ENCODE peak calls at places on chromosomes 16 and 17, in eight cellular contexts. One of them, this sample, is unnamed.
A peak's percentile ranks its signal among the peaks of the same experiment; 100 is the strongest.

GRCh38 chr17:21283482-21284318 is 811 bp upstream of the MAP2K3 start:
- DNase-seq in uterus: peak; percentile 61
- DNase-seq in K562: no peak
- DNase-seq in left lung: peak; percentile 87
- DNase-seq in transverse colon: peak; percentile 53
- DNase-seq in vagina: no peak
- DNase-seq in HCT116: peak; percentile 22
- DNase-seq in GM12864: no peak
- DNase-seq in this sample: peak; percentile 69

GRCh38 chr16:21037736-21038135 is 112.9 kb downstream of the DNAH3 start:
- DNase-seq in uterus: no peak
- DNase-seq in HCT116: no peak
- DNase-seq in K562: no peak
- DNase-seq in left lung: no peak
- DNase-seq in GM12864: no peak
- DNase-seq in vagina: no peak
- DNase-seq in transverse colon: no peak
- DNase-seq in this sample: no peak

GRCh38 chr16:3479654-3480216 is 15.6 kb downstream of the C16orf90 start:
- DNase-seq in left lung: no peak
- DNase-seq in GM12864: no peak
- DNase-seq in uterus: no peak
- DNase-seq in HCT116: no peak
- DNase-seq in transverse colon: no peak
- DNase-seq in K562: no peak
- DNase-seq in vagina: no peak
- DNase-seq in this sample: no peak

GRCh38 chr16:88628512-88628974 is 9.8 kb upstream of the IL17C start:
- DNase-seq in transverse colon: no peak
- DNase-seq in vagina: no peak
- DNase-seq in GM12864: no peak
- DNase-seq in uterus: no peak
- DNase-seq in left lung: no peak
- DNase-seq in HCT116: no peak
- DNase-seq in K562: peak; percentile 87
- DNase-seq in this sample: no peak

GRCh38 chr16:53159781-53160436 is 105.1 kb downstream of the CHD9 start:
- DNase-seq in K562: peak; percentile 53
- DNase-seq in vagina: no peak
- DNase-seq in GM12864: peak; percentile 35
- DNase-seq in left lung: no peak
- DNase-seq in HCT116: peak; percentile 26
- DNase-seq in uterus: no peak
- DNase-seq in transverse colon: no peak
- DNase-seq in this sample: peak; percentile 67

GRCh38 chr17:40311575-40311974 is 2.6 kb downstream of the RARA start:
- DNase-seq in left lung: peak; percentile 85
- DNase-seq in uterus: peak; percentile 63
- DNase-seq in GM12864: no peak
- DNase-seq in vagina: peak; percentile 94
- DNase-seq in K562: no peak
- DNase-seq in HCT116: no peak
- DNase-seq in transverse colon: peak; percentile 68
- DNase-seq in this sample: no peak

GRCh38 chr17:75633484-75634375 is 496 bp downstream of the SMIM5 start:
- DNase-seq in transverse colon: peak; percentile 92
- DNase-seq in left lung: peak; percentile 86
- DNase-seq in vagina: no peak
- DNase-seq in uterus: peak; percentile 92
- DNase-seq in GM12864: peak; percentile 19
- DNase-seq in K562: peak; percentile 88
- DNase-seq in HCT116: peak; percentile 80
- DNase-seq in this sample: peak; percentile 87

GRCh38 chr16:21274172-21274726 is 3.8 kb downstream of the CRYM start:
- DNase-seq in transverse colon: no peak
- DNase-seq in GM12864: peak; percentile 41
- DNase-seq in K562: no peak
- DNase-seq in vagina: no peak
- DNase-seq in left lung: no peak
- DNase-seq in uterus: no peak
- DNase-seq in HCT116: no peak
- DNase-seq in this sample: no peak

GRCh38 chr16:25045696-25046381 is 30.7 kb upstream of the ARHGAP17 start:
- DNase-seq in left lung: no peak
- DNase-seq in transverse colon: no peak
- DNase-seq in K562: no peak
- DNase-seq in vagina: no peak
- DNase-seq in uterus: no peak
- DNase-seq in GM12864: no peak
- DNase-seq in HCT116: no peak
- DNase-seq in this sample: peak; percentile 90

GRCh38 chr17:78767806-78768205 is 14.3 kb downstream of the CYTH1 start:
- DNase-seq in uterus: no peak
- DNase-seq in HCT116: no peak
- DNase-seq in transverse colon: no peak
- DNase-seq in K562: no peak
- DNase-seq in left lung: no peak
- DNase-seq in vagina: no peak
- DNase-seq in GM12864: no peak
- DNase-seq in this sample: no peak

GRCh38 chr17:19566176-19566575 is 32.5 kb downstream of the SLC47A1 start:
- DNase-seq in transverse colon: no peak
- DNase-seq in HCT116: no peak
- DNase-seq in K562: no peak
- DNase-seq in uterus: no peak
- DNase-seq in GM12864: no peak
- DNase-seq in left lung: no peak
- DNase-seq in vagina: no peak
- DNase-seq in this sample: no peak

GRCh38 chr17:47423406-47424295 is 99.9 kb downstream of the EFCAB13 start:
- DNase-seq in transverse colon: peak; percentile 58
- DNase-seq in vagina: no peak
- DNase-seq in uterus: no peak
- DNase-seq in HCT116: no peak
- DNase-seq in K562: no peak
- DNase-seq in GM12864: no peak
- DNase-seq in left lung: peak; percentile 83
- DNase-seq in this sample: no peak

GRCh38 chr17:44776628-44777393 is 18.0 kb downstream of the ADAM11 start:
- DNase-seq in uterus: no peak
- DNase-seq in K562: no peak
- DNase-seq in left lung: no peak
- DNase-seq in vagina: no peak
- DNase-seq in GM12864: no peak
- DNase-seq in HCT116: no peak
- DNase-seq in transverse colon: no peak
- DNase-seq in this sample: no peak

GRCh38 chr17:28792877-28793666 is 49.3 kb downstream of the TRAF4 start:
- DNase-seq in uterus: no peak
- DNase-seq in HCT116: no peak
- DNase-seq in GM12864: no peak
- DNase-seq in left lung: no peak
- DNase-seq in transverse colon: no peak
- DNase-seq in K562: peak; percentile 17
- DNase-seq in vagina: no peak
- DNase-seq in this sample: no peak

GRCh38 chr17:80422981-80423380 is 8.0 kb downstream of the ENDOV start:
- DNase-seq in K562: no peak
- DNase-seq in uterus: peak; percentile 22
- DNase-seq in vagina: no peak
- DNase-seq in left lung: peak; percentile 76
- DNase-seq in transverse colon: no peak
- DNase-seq in GM12864: no peak
- DNase-seq in HCT116: no peak
- DNase-seq in this sample: no peak

GRCh38 chr16:31211960-31212359 is 2.0 kb upstream of the TRIM72 start:
- DNase-seq in GM12864: no peak
- DNase-seq in vagina: no peak
- DNase-seq in transverse colon: no peak
- DNase-seq in uterus: no peak
- DNase-seq in HCT116: no peak
- DNase-seq in K562: no peak
- DNase-seq in left lung: no peak
- DNase-seq in this sample: no peak

GRCh38 chr17:4340914-4341615 is 25.4 kb downstream of the UBE2G1 start:
- DNase-seq in vagina: no peak
- DNase-seq in HCT116: no peak
- DNase-seq in left lung: no peak
- DNase-seq in transverse colon: no peak
- DNase-seq in GM12864: no peak
- DNase-seq in K562: no peak
- DNase-seq in uterus: no peak
- DNase-seq in this sample: peak; percentile 68

GRCh38 chr16:77273815-77274214 is 74.6 kb downstream of the SYCE1L start:
- DNase-seq in GM12864: no peak
- DNase-seq in K562: no peak
- DNase-seq in left lung: no peak
- DNase-seq in transverse colon: no peak
- DNase-seq in vagina: no peak
- DNase-seq in uterus: no peak
- DNase-seq in HCT116: no peak
- DNase-seq in this sample: peak; percentile 48

GRCh38 chr16:77277571-77277970 is 78.4 kb downstream of the SYCE1L start:
- DNase-seq in transverse colon: no peak
- DNase-seq in vagina: no peak
- DNase-seq in GM12864: no peak
- DNase-seq in K562: no peak
- DNase-seq in HCT116: no peak
- DNase-seq in uterus: no peak
- DNase-seq in left lung: no peak
- DNase-seq in this sample: no peak

GRCh38 chr16:77276686-77277085 is 77.5 kb downstream of the SYCE1L start:
- DNase-seq in GM12864: no peak
- DNase-seq in uterus: no peak
- DNase-seq in left lung: no peak
- DNase-seq in transverse colon: no peak
- DNase-seq in K562: no peak
- DNase-seq in vagina: no peak
- DNase-seq in HCT116: no peak
- DNase-seq in this sample: peak; percentile 12

GRCh38 chr16:77277141-77277540 is 77.9 kb downstream of the SYCE1L start:
- DNase-seq in K562: no peak
- DNase-seq in vagina: no peak
- DNase-seq in uterus: no peak
- DNase-seq in transverse colon: no peak
- DNase-seq in HCT116: no peak
- DNase-seq in GM12864: no peak
- DNase-seq in left lung: no peak
- DNase-seq in this sample: no peak

GRCh38 chr16:77271532-77272426 is 72.6 kb downstream of the SYCE1L start:
- DNase-seq in K562: no peak
- DNase-seq in uterus: no peak
- DNase-seq in transverse colon: no peak
- DNase-seq in vagina: no peak
- DNase-seq in GM12864: no peak
- DNase-seq in HCT116: no peak
- DNase-seq in left lung: no peak
- DNase-seq in this sample: no peak
- TF ChIP-seq CTCF in K562: no peak
- TF ChIP-seq CTCF in uterus: no peak
- TF ChIP-seq CTCF in transverse colon: no peak
- TF ChIP-seq CTCF in vagina: no peak
- TF ChIP-seq CTCF in GM12864: no peak
- TF ChIP-seq CTCF in HCT116: no peak
- TF ChIP-seq CTCF in left lung: no peak
- TF ChIP-seq CTCF in this sample: no peak

GRCh38 chr16:706189-707061 is 824 bp upstream of the FBXL16 start:
- DNase-seq in HCT116: no peak
- DNase-seq in K562: no peak
- DNase-seq in vagina: no peak
- DNase-seq in uterus: no peak
- DNase-seq in left lung: no peak
- DNase-seq in GM12864: no peak
- DNase-seq in transverse colon: no peak
- DNase-seq in this sample: no peak

GRCh38 chr16:703406-703805 is 2.2 kb downstream of the FBXL16 start:
- DNase-seq in GM12864: no peak
- DNase-seq in K562: no peak
- DNase-seq in left lung: no peak
- DNase-seq in transverse colon: no peak
- DNase-seq in HCT116: no peak
- DNase-seq in uterus: no peak
- DNase-seq in vagina: no peak
- DNase-seq in this sample: no peak

GRCh38 chr16:704047-704446 is 1.6 kb downstream of the FBXL16 start:
- DNase-seq in GM12864: no peak
- DNase-seq in transverse colon: no peak
- DNase-seq in uterus: no peak
- DNase-seq in K562: no peak
- DNase-seq in HCT116: no peak
- DNase-seq in vagina: no peak
- DNase-seq in left lung: no peak
- DNase-seq in this sample: no peak

GRCh38 chr16:705748-706188 is at the start of gene FBXL16:
- DNase-seq in transverse colon: no peak
- DNase-seq in HCT116: no peak
- DNase-seq in left lung: no peak
- DNase-seq in K562: peak; percentile 95
- DNase-seq in uterus: no peak
- DNase-seq in vagina: no peak
- DNase-seq in GM12864: no peak
- DNase-seq in this sample: no peak

GRCh38 chr16:704552-705380 is 835 bp downstream of the FBXL16 start:
- DNase-seq in K562: no peak
- DNase-seq in left lung: no peak
- DNase-seq in GM12864: no peak
- DNase-seq in transverse colon: no peak
- DNase-seq in uterus: no peak
- DNase-seq in vagina: no peak
- DNase-seq in HCT116: no peak
- DNase-seq in this sample: no peak
- H3K4me3 ChIP-seq in K562: no peak overlapping the region
- H3K4me3 ChIP-seq in left lung: no peak overlapping the region
- H3K4me3 ChIP-seq in GM12864: no peak overlapping the region
- H3K4me3 ChIP-seq in transverse colon: no peak overlapping the region
- H3K4me3 ChIP-seq in uterus: no peak overlapping the region
- H3K4me3 ChIP-seq in vagina: no peak overlapping the region
- H3K4me3 ChIP-seq in HCT116: peak overlapping the region; percentile 92
- H3K4me3 ChIP-seq in this sample: no peak overlapping the region

GRCh38 chr17:13306310-13306962 is 288.6 kb upstream of the ELAC2 start:
- DNase-seq in transverse colon: no peak
- DNase-seq in vagina: no peak
- DNase-seq in uterus: no peak
- DNase-seq in left lung: no peak
- DNase-seq in HCT116: peak; percentile 81
- DNase-seq in GM12864: no peak
- DNase-seq in K562: peak; percentile 24
- DNase-seq in this sample: peak; percentile 96
- TF ChIP-seq CTCF in transverse colon: peak; percentile 29
- TF ChIP-seq CTCF in vagina: no peak
- TF ChIP-seq CTCF in uterus: peak; percentile 39
- TF ChIP-seq CTCF in left lung: peak; percentile 20
- TF ChIP-seq CTCF in HCT116: peak; percentile 29
- TF ChIP-seq CTCF in GM12864: no peak
- TF ChIP-seq CTCF in K562: peak; percentile 49
- TF ChIP-seq CTCF in this sample: peak; percentile 96

GRCh38 chr16:29653436-29653835 is 9.6 kb upstream of the SPN start:
- DNase-seq in left lung: no peak
- DNase-seq in transverse colon: no peak
- DNase-seq in GM12864: no peak
- DNase-seq in HCT116: no peak
- DNase-seq in K562: no peak
- DNase-seq in uterus: no peak
- DNase-seq in vagina: no peak
- DNase-seq in this sample: no peak
- H3K4me3 ChIP-seq in left lung: no peak overlapping the region
- H3K4me3 ChIP-seq in transverse colon: no peak overlapping the region
- H3K4me3 ChIP-seq in GM12864: no peak overlapping the region
- H3K4me3 ChIP-seq in HCT116: no peak overlapping the region
- H3K4me3 ChIP-seq in K562: no peak overlapping the region
- H3K4me3 ChIP-seq in uterus: no peak overlapping the region
- H3K4me3 ChIP-seq in vagina: no peak overlapping the region
- H3K4me3 ChIP-seq in this sample: no peak overlapping the region

GRCh38 chr16:16012144-16012543 is 62.7 kb downstream of the ABCC1 start:
- DNase-seq in K562: no peak
- DNase-seq in HCT116: no peak
- DNase-seq in left lung: no peak
- DNase-seq in uterus: no peak
- DNase-seq in vagina: no peak
- DNase-seq in GM12864: no peak
- DNase-seq in transverse colon: no peak
- DNase-seq in this sample: no peak
- TF ChIP-seq CTCF in K562: no peak
- TF ChIP-seq CTCF in HCT116: no peak
- TF ChIP-seq CTCF in left lung: no peak
- TF ChIP-seq CTCF in uterus: no peak
- TF ChIP-seq CTCF in vagina: no peak
- TF ChIP-seq CTCF in GM12864: no peak
- TF ChIP-seq CTCF in transverse colon: no peak
- TF ChIP-seq CTCF in this sample: no peak

This sample was measured in fibroblast of mammary gland.